ENCODE peak calls at places on chromosomes 11 and 22, in five cellular contexts. I is heart left ventricle; Q is aorta; A is DND-41; B is CD4-positive, CD25-positive, alpha-beta regulatory T cell. Z is an unnamed sample.

GRCh38 chr22:17754233-17754925 is 19.9 kb downstream of the BID start:
- DNase-seq in I (no peak), Q (no peak), A (peak), B (peak), Z (no peak)

GRCh38 chr11:92384807-92385206 is 160.2 kb downstream of the FAT3 start:
- DNase-seq in I (no peak), Q (no peak), A (no peak), B (no peak), Z (no peak)

GRCh38 chr11:65911682-65912568 is 6.9 kb downstream of the C11orf68 start:
- DNase-seq in I (peak), Q (peak), A (no peak), B (no peak), Z (peak)

GRCh38 chr22:29394931-29395581 is 6.7 kb upstream of the AP1B1 start:
- DNase-seq in I (peak), Q (peak), A (peak), B (peak), Z (peak)

GRCh38 chr11:104152941-104153340 is 11.0 kb downstream of the PDGFD start:
- DNase-seq in I (no peak), Q (no peak), A (no peak), B (no peak), Z (no peak)

GRCh38 chr11:119739021-119739703 is 10.2 kb upstream of the NECTIN1 start:
- DNase-seq in I (no peak), Q (no peak), A (no peak), B (no peak), Z (no peak)

GRCh38 chr11:62882428-62882742 is 1.7 kb downstream of the SLC3A2 start:
- DNase-seq in I (no peak), Q (no peak), A (no peak), B (no peak), Z (no peak)

GRCh38 chr11:45643585-45643984 is 21.8 kb downstream of the CHST1 start:
- DNase-seq in I (no peak), Q (no peak), A (no peak), B (no peak), Z (no peak)

GRCh38 chr22:26564181-26564580 is 25.8 kb downstream of the TPST2 start:
- DNase-seq in I (no peak), Q (no peak), A (no peak), B (no peak), Z (no peak)

GRCh38 chr11:116454020-116454645 is 318.7 kb downstream of the BUD13 start:
- DNase-seq in I (peak), Q (no peak), A (peak), B (no peak), Z (no peak)

GRCh38 chr22:50303848-50304527 is 3.5 kb downstream of the PLXNB2 start:
- DNase-seq in I (peak), Q (no peak), A (no peak), B (no peak), Z (no peak)

GRCh38 chr22:50305393-50305657 is 2.1 kb downstream of the PLXNB2 start:
- DNase-seq in I (no peak), Q (no peak), A (no peak), B (no peak), Z (no peak)

GRCh38 chr22:50305658-50306566 is 1.5 kb downstream of the PLXNB2 start:
- DNase-seq in I (peak), Q (peak), A (no peak), B (no peak), Z (peak)

GRCh38 chr22:50303515-50303847 is 4.0 kb downstream of the PLXNB2 start:
- DNase-seq in I (no peak), Q (no peak), A (no peak), B (no peak), Z (no peak)

DNA sequence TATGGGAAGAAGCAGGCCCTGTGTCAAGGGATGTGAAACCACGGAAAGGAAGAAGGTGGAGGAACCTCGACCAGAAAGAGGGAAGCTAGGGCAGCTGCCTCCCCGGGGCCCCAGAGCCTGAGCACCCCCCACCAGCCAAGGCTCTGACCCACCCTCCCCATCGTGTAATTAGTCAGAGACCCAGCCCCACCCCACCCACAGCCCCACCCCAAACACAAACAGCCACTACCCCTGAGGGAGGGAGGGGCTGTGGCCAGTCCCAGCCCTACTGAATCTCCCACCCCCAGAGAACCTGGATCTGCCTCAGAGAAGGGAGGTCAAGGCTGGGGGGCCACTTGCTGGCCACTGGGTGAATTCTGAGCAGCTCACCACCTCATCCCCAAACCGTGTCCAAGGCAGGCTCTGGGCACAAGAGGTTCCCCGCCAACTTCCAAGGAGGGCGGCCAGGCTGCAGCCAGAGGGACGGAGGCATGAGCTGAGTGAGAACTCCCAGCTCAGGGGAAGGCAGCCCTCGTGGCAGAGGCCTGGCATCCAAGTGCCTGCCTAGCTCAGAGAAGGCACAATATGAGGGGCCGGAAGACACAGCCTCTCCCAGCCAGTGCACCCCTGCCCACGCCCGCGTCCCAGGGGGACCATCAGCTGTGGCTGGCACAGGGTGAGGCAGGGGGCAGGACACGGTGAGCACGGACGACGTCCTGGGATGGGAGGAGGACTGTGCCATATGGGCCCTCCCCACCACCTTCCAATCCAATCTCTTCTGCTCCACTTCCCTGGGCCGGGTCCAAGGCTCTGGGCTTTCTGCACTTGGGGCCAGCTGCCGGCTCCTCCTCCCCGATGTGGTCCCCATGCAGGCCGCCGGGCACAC is 2.7 kb downstream of the PLXNB2 start:
- DNase-seq in I (peak), Q (no peak), A (no peak), B (no peak), Z (no peak)
- H3K4me3 ChIP-seq in I (peak), Q (no peak), A (no peak), B (no peak), Z (peak)

DNA sequence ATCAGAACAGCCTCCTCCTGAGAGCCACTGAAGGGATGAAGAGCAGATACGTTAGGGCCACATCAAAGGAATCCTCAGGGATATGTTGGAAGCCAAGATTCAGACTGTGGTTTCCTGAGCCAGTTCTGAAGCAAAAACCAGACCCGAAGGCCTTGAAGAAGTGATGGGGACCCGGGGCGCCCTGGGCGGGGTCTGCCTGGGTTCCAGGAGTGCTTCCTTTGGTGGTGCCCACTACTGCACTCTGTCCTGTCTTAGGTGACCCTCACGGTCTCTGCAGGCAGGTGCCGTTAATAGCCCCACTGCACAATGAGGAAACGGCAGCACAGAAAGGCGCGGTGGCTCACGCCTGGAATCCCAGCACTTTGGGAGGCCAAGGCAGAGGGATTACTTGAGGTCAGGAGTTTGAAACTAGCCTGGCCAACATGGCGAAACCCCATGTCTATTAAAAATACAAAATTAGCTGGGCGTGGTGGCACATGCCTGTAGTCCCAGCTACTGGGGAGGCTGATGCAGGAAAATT is 12.9 kb upstream of the SH3BP1 start:
- DNase-seq in I (no peak), Q (no peak), A (no peak), B (no peak), Z (no peak)
- H3K27ac ChIP-seq in I (peak), Q (no peak), A (no peak), B (peak), Z (peak)

GRCh38 chr11:23113887-23114216 is 253.6 kb upstream of the CCDC179 start:
- DNase-seq in I (no peak), Q (no peak), A (no peak), B (no peak), Z (no peak)
- H3K4me3 ChIP-seq in I (no peak), Q (no peak), A (no peak), B (no peak), Z (no peak)

DNA sequence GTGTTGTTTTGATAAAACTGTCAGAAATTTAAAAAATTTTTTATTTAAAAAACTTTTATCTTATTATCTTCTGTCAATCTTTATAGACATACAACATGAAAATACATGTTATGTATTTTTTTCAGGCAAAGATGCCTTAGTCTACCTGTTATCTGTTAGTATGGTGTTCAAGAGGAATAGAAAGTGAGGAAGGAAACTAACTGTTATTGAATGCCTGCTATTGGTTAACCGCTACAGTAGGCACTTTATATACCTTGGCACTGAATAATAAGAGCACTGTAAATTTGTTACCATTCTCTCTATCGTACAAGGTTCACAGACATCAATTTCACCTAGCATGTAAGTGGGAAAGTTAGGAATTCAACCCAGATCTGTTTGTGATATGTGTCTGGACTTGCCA is 272.1 kb upstream of the CCDC90B start:
- DNase-seq in I (no peak), Q (no peak), A (no peak), B (no peak), Z (no peak)
- H3K27ac ChIP-seq in I (no peak), Q (no peak), A (no peak), B (no peak), Z (no peak)

DNA sequence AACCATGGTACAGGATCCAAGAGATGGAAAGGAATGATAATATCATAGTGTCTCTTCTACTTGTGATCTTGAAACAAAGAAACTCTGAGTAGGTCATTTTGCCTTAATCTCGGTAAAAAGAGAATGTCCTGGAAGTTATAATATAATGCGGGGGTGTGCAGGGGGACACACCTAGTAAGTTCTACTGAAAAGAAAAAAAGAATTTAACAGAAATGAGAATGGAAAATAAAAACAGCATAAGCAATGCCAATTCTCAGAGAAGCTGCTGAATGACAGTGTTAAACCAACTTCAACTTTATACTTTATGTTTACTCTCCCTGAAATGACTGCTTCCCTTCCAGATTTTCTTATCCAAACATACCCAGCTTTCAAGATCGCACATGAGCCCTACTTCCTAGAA is 2.0 kb downstream of the HPS5 start:
- DNase-seq in I (no peak), Q (no peak), A (no peak), B (no peak), Z (no peak)
- H3K4me3 ChIP-seq in I (no peak), Q (no peak), A (peak), B (no peak), Z (no peak)

DNA sequence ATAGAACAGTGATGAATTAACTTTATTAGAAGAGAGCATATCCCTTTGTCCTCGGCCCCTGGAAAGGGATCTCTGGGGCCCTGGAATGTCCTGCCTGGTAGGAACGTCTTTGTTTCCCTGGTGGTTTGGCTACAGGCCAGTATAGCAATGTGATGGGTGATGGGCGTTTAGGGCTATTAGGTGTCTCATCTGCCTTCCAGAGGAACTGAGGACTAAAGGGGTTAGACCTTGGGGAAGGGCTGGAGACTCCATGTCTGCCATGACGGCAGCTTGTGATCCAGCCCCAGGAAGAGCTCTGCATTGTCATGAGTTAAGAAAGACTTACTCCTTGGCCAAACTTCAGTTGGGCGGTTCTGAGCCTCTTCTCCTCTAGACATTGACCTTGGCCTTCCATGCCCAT is 9.0 kb downstream of the APOL4 start:
- DNase-seq in I (no peak), Q (no peak), A (no peak), B (no peak), Z (no peak)
- H3K27ac ChIP-seq in I (peak), Q (no peak), A (no peak), B (no peak), Z (no peak)